ENCODE peak calls at places on chromosomes 2 and 18, in four cellular contexts. P is CD4-positive, alpha-beta T cell; N is fibroblast of lung; H is astrocyte of the cerebellum. O is an unnamed sample.

GRCh38 chr2:195769975-195770374 is 112.9 kb downstream of the SLC39A10 start:
- DNase-seq in P (no peak), N (peak), H (no peak), O (no peak)

GRCh38 chr2:238731961-238732360 is 115.9 kb upstream of the TWIST2 start:
- DNase-seq in P (no peak), N (no peak), H (no peak), O (no peak)

GRCh38 chr2:166671831-166672230 is 177.8 kb upstream of the SCN7A start:
- DNase-seq in P (no peak), N (no peak), H (no peak), O (no peak)

GRCh38 chr2:200352631-200353030 is 46.1 kb downstream of the SPATS2L start:
- DNase-seq in P (no peak), N (peak), H (peak), O (no peak)

GRCh38 chr18:9986156-9986930 is 72.5 kb downstream of the VAPA start:
- DNase-seq in P (no peak), N (no peak), H (no peak), O (no peak)

GRCh38 chr2:61855178-61855523 is 1.3 kb upstream of the FAM161A start:
- DNase-seq in P (no peak), N (no peak), H (peak), O (no peak)

GRCh38 chr2:71348302-71348701 is 16.7 kb downstream of the ZNF638 start:
- DNase-seq in P (no peak), N (peak), H (peak), O (no peak)

GRCh38 chr2:46847185-46847710 is 68.4 kb downstream of the MCFD2 start:
- DNase-seq in P (no peak), N (peak), H (peak), O (no peak)

GRCh38 chr2:136305517-136306192 is 187.7 kb upstream of the CXCR4 start:
- DNase-seq in P (peak), N (no peak), H (no peak), O (peak)

DNA sequence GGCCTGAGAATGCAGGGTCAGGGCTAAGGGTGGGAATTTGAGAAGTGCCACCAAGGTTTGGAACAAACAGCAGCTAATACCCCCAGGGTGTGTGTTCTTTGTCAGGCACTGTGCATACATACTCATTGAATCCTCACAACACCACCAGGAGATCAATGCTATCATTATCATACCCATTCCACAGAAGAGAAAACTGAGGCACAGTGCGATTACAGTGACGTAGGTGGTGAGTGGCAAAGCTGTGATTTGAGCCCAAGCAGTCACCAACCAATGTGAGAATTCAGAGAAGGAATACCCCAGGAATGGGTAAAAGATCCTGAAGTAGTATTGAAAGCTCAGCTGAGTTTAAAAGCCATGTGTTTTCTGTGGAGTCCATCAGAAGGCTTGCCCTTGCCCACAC is 281.6 kb upstream of the MGAT5 start:
- DNase-seq in P (no peak), N (no peak), H (no peak), O (no peak)
- TF ChIP-seq CTCF in P (no peak), N (no peak), H (no peak), O (no peak)

DNA sequence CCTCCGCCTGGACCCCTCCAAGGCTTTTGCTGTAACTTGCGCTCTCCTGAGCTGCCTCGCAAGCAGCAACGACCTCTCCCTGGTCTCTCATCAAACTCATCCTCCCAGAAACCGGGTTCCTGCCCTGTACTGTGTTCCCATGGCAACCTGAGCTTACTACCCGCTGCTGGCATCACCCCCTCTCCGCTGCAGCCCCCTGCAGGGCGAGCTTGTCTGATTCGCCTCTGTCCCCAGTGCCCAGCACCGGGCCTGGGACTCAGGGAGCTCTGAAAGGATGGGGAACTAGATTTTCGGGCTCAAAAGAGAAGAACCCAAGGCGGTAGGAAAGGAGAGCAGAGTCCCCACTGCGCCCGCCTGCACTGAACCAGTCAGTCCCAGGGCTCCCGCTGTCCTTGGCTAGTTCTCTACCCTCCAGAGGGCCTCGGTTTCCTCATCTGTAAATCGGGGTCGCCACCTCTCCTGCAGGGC is 452 bp downstream of the HS1BP3 start:
- DNase-seq in P (no peak), N (peak), H (no peak), O (no peak)
- TF ChIP-seq CTCF in P (no peak), N (peak), H (peak), O (no peak)

GRCh38 chr18:75735291-75735690 is 307.8 kb upstream of the SMIM21 start:
- DNase-seq in P (no peak), N (no peak), H (no peak), O (no peak)

GRCh38 chr18:75728621-75729020 is 301.1 kb upstream of the SMIM21 start:
- DNase-seq in P (no peak), N (no peak), H (no peak), O (no peak)

GRCh38 chr18:75727479-75727878 is 300.0 kb upstream of the SMIM21 start:
- DNase-seq in P (no peak), N (peak), H (peak), O (no peak)

DNA sequence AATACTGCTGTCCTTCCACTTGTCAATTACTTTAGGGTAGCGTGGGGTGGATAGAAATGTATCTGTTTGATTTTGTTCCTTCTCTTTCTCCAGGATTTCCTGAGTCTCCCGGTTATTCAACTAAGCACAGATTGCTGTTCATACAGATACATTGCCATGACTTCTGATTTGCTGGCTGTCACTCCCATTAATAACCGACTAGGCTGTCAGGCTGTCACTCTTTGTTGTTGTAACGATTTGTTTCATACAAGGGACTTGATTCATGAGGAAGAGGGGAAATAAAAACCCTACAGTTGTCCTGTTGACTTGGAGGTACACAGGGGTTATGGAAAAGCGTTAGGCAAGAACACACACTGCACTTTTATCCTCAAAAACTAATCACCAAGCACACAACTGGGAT is 302.7 kb upstream of the SMIM21 start:
- DNase-seq in P (no peak), N (no peak), H (no peak), O (no peak)
- TF ChIP-seq CTCF in P (no peak), N (no peak), H (no peak), O (no peak)

DNA sequence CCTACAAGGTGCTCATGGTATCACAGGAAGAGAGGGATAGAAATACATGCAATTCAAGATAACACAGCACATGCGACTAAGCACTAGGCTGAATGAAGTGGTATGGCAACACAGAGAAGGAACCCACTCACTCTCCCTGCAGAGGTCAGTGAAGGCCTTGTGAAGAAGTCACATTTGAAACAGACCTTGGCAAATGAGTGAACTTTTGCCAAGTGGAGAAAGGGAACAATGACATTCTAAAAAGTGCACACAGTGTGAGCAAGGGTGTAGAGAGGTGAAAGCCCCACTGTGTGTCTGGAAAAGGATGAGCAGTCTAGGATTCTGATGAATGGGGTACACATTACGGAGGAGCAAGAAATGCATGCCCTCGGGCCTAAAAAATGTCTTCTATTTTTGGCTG is 23.3 kb downstream of the KLF7 start:
- DNase-seq in P (no peak), N (no peak), H (no peak), O (no peak)
- TF ChIP-seq CTCF in P (no peak), N (no peak), H (no peak), O (no peak)

GRCh38 chr2:211055438-211055837 is 499.0 kb downstream of the CPS1 start:
- DNase-seq in P (no peak), N (no peak), H (no peak), O (no peak)
- TF ChIP-seq CTCF in P (no peak), N (no peak), H (peak), O (no peak)

GRCh38 chr2:151947524-151948165 is 119.4 kb upstream of the ARL5A start:
- DNase-seq in P (no peak), N (no peak), H (no peak), O (no peak)
- TF ChIP-seq CTCF in P (no peak), N (no peak), H (no peak), O (peak)

GRCh38 chr2:160045703-160046210 is 16.7 kb downstream of the PLA2R1 start:
- DNase-seq in P (no peak), N (no peak), H (no peak), O (no peak)

GRCh38 chr2:160042054-160042453 is 20.4 kb downstream of the PLA2R1 start:
- DNase-seq in P (no peak), N (no peak), H (no peak), O (no peak)

GRCh38 chr2:160041091-160041490 is 21.3 kb downstream of the PLA2R1 start:
- DNase-seq in P (no peak), N (no peak), H (no peak), O (no peak)

GRCh38 chr2:160043265-160043664 is 19.1 kb downstream of the PLA2R1 start:
- DNase-seq in P (no peak), N (no peak), H (no peak), O (no peak)

GRCh38 chr2:160044728-160045127 is 17.7 kb downstream of the PLA2R1 start:
- DNase-seq in P (no peak), N (no peak), H (no peak), O (no peak)
- TF ChIP-seq CTCF in P (no peak), N (no peak), H (no peak), O (no peak)